ENCODE peak calls at places on chromosomes 2 and 18, in five cellular contexts. G is right lobe of liver; Q is stimulated activated CD4-positive, alpha-beta T cell treated with anti-CD3 and anti-CD28 coated beads, Interleukin-1b, Interleukin-23, amount 100 ng/mL, for 48 hours; C is adrenal gland; P is NCI-H69. D is an unnamed sample.

GRCh38 chr2:221133941-221134340 is 438.2 kb downstream of the EPHA4 start:
- DNase-seq in G (no peak), Q (no peak), C (no peak), P (no peak), D (no peak)

GRCh38 chr2:9112079-9112721 is 94.4 kb upstream of the ASAP2 start:
- DNase-seq in G (no peak), Q (no peak), C (no peak), P (no peak), D (no peak)

GRCh38 chr2:47695800-47696477 is 87.0 kb upstream of the MSH6 start:
- DNase-seq in G (no peak), Q (no peak), C (no peak), P (no peak), D (no peak)

GRCh38 chr2:191020742-191021381 is 6.9 kb upstream of the STAT1 start:
- DNase-seq in G (no peak), Q (peak), C (peak), P (no peak), D (no peak)

GRCh38 chr18:53944721-53945120 is 279.7 kb downstream of the MBD2 start:
- DNase-seq in G (no peak), Q (no peak), C (no peak), P (peak), D (no peak)

GRCh38 chr2:109470121-109470921 is 143.4 kb downstream of the SEPTIN10 start:
- DNase-seq in G (no peak), Q (no peak), C (peak), P (no peak), D (no peak)

GRCh38 chr2:179304424-179304823 is 39.8 kb upstream of the SESTD1 start:
- DNase-seq in G (no peak), Q (no peak), C (no peak), P (peak), D (no peak)

GRCh38 chr18:56284319-56284718 is 354.1 kb downstream of the TXNL1 start:
- DNase-seq in G (no peak), Q (no peak), C (no peak), P (no peak), D (no peak)

GRCh38 chr2:157825885-157826284 is 50.2 kb downstream of the ACVR1 start:
- DNase-seq in G (no peak), Q (no peak), C (no peak), P (no peak), D (no peak)

GRCh38 chr18:36889316-36889715 is 60.4 kb downstream of the KIAA1328 start:
- DNase-seq in G (no peak), Q (no peak), C (no peak), P (no peak), D (no peak)

GRCh38 chr2:201974651-201975050 is 59.0 kb upstream of the FZD7 start:
- DNase-seq in G (no peak), Q (no peak), C (no peak), P (no peak), D (no peak)

GRCh38 chr2:101479328-101479727 is 4.4 kb upstream of the RFX8 start:
- DNase-seq in G (no peak), Q (no peak), C (no peak), P (peak), D (peak)

GRCh38 chr2:4938246-4938645 is 753.9 kb upstream of the SOX11 start:
- DNase-seq in G (no peak), Q (no peak), C (no peak), P (no peak), D (no peak)

GRCh38 chr2:23584054-23584745 is 199.2 kb downstream of the KLHL29 start:
- DNase-seq in G (no peak), Q (no peak), C (no peak), P (peak), D (peak)

GRCh38 chr2:227141301-227141700 is 22.7 kb downstream of the COL4A4 start:
- DNase-seq in G (no peak), Q (no peak), C (no peak), P (no peak), D (no peak)

GRCh38 chr2:54471221-54471711 is 15.1 kb downstream of the SPTBN1 start:
- DNase-seq in G (no peak), Q (no peak), C (peak), P (peak), D (no peak)

GRCh38 chr2:25055521-25055920 is 13.6 kb downstream of the EFR3B start:
- DNase-seq in G (no peak), Q (no peak), C (no peak), P (no peak), D (no peak)

GRCh38 chr2:151632993-151633592 is 101.2 kb downstream of the NEB start:
- DNase-seq in G (no peak), Q (no peak), C (no peak), P (no peak), D (no peak)

GRCh38 chr2:60453301-60453700 is 100.2 kb downstream of the BCL11A start:
- DNase-seq in G (no peak), Q (no peak), C (no peak), P (no peak), D (no peak)

GRCh38 chr2:124970065-124970464 is 945.0 kb downstream of the CNTNAP5 start:
- DNase-seq in G (no peak), Q (no peak), C (no peak), P (no peak), D (no peak)

GRCh38 chr2:206915136-206915535 is 24.2 kb upstream of the CPO start:
- DNase-seq in G (no peak), Q (peak), C (no peak), P (peak), D (no peak)

GRCh38 chr2:216578325-216578724 is 54.9 kb upstream of the IGFBP2 start:
- DNase-seq in G (no peak), Q (no peak), C (no peak), P (no peak), D (no peak)

GRCh38 chr2:27489118-27489497 is 435 bp downstream of the IFT172 start:
- DNase-seq in G (no peak), Q (no peak), C (no peak), P (peak), D (peak)

GRCh38 chr18:56702946-56703345 is 51.8 kb downstream of the WDR7 start:
- DNase-seq in G (no peak), Q (no peak), C (no peak), P (peak), D (peak)

GRCh38 chr2:3486047-3487027 is 33.0 kb downstream of the ADI1 start:
- DNase-seq in G (no peak), Q (no peak), C (peak), P (no peak), D (no peak)

GRCh38 chr2:10422732-10423399 is 25.3 kb downstream of the ODC1 start:
- DNase-seq in G (no peak), Q (no peak), C (no peak), P (no peak), D (no peak)

GRCh38 chr2:55616509-55617159 is 788 bp downstream of the PPP4R3B start:
- DNase-seq in G (no peak), Q (peak), C (no peak), P (peak), D (peak)

GRCh38 chr18:68991281-68991680 is 193.4 kb downstream of the CCDC102B start:
- DNase-seq in G (no peak), Q (no peak), C (no peak), P (no peak), D (no peak)

GRCh38 chr18:22564036-22564435 is 146.3 kb upstream of the CTAGE1 start:
- DNase-seq in G (no peak), Q (no peak), C (no peak), P (no peak), D (no peak)

GRCh38 chr2:229732897-229733296 is 18.5 kb upstream of the DNER start:
- DNase-seq in G (no peak), Q (no peak), C (no peak), P (no peak), D (no peak)

GRCh38 chr18:79355433-79356335 is 40.0 kb upstream of the NFATC1 start:
- DNase-seq in G (no peak), Q (no peak), C (no peak), P (no peak), D (no peak)